ENCODE peak calls at places on chromosomes 1 and 21, in four cellular contexts. P, O, R and W are unnamed samples.

GRCh38 chr1:202276081-202276715 is 65.5 kb downstream of the UBE2T start:
- DNase-seq in P (no peak), O (no peak), R (no peak), W (no peak)

GRCh38 chr1:2258996-2259395 is 30.9 kb downstream of the SKI start:
- DNase-seq in P (no peak), O (no peak), R (no peak), W (no peak)

GRCh38 chr1:246837418-246838117 is 94.2 kb downstream of the AHCTF1 start:
- DNase-seq in P (peak; percentile 46), O (peak; percentile 5), R (peak; percentile 16), W (no peak)

GRCh38 chr21:34886554-34887385 is 162.3 kb downstream of the RUNX1 start:
- DNase-seq in P (peak; percentile 41), O (no peak), R (no peak), W (peak; percentile 66)

GRCh38 chr1:153567621-153568366 is 2.1 kb upstream of the S100A2 start:
- DNase-seq in P (no peak), O (peak; percentile 71), R (no peak), W (no peak)

GRCh38 chr1:243261389-243261788 is 5.5 kb downstream of the SDCCAG8 start:
- DNase-seq in P (no peak), O (peak; percentile 81), R (no peak), W (no peak)

GRCh38 chr1:215279682-215280081 is 197.1 kb downstream of the KCNK2 start:
- DNase-seq in P (no peak), O (no peak), R (no peak), W (no peak)

GRCh38 chr1:117826551-117827078 is 102.8 kb downstream of the GDAP2 start:
- DNase-seq in P (no peak), O (peak; percentile 96), R (no peak), W (no peak)

DNA sequence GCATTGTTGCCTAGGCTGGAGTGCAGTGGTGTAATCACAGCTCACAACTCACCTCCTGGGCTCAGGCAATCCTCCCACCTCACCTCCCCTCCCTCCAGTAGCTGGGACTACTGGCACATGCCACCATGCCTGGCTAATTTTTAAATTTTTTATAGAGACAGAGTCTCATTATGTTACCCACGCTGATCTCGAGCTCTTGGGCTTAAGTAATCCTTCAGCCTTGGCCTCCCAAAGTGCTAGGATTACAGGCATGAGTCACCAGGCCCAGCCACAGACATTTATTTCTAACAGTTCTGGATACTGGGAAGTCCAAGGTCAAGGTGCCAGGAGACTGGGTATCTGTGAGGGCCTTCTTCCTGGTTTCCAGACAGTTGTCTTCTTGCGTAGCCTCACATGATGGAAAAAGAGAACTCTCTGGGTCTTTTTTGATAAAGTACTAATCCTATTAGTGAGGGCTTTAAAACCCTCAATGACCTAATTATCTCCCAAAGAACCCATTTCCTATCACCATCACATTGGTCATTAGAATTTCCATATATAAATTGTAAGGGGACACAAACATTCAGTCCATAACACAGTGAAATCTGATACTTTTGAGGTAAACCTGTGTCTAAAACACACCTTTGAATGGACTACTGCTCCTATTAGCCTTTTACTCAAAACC is 67.9 kb downstream of the PHACTR4 start:
- DNase-seq in P (peak; percentile 63), O (peak; percentile 80), R (no peak), W (no peak)
- TF ChIP-seq CHD1 in P (no peak), O (no peak), R (no peak), W (no peak)

GRCh38 chr1:68359045-68359444 is 90.7 kb downstream of the RPE65 start:
- DNase-seq in P (no peak), O (peak; percentile 10), R (no peak), W (no peak)

GRCh38 chr1:68358439-68358838 is 91.3 kb downstream of the RPE65 start:
- DNase-seq in P (no peak), O (peak; percentile 8), R (no peak), W (no peak)

GRCh38 chr1:68363346-68363745 is 86.4 kb downstream of the RPE65 start:
- DNase-seq in P (no peak), O (no peak), R (no peak), W (no peak)

GRCh38 chr1:68355614-68356013 is 94.1 kb downstream of the RPE65 start:
- DNase-seq in P (no peak), O (no peak), R (no peak), W (no peak)

DNA sequence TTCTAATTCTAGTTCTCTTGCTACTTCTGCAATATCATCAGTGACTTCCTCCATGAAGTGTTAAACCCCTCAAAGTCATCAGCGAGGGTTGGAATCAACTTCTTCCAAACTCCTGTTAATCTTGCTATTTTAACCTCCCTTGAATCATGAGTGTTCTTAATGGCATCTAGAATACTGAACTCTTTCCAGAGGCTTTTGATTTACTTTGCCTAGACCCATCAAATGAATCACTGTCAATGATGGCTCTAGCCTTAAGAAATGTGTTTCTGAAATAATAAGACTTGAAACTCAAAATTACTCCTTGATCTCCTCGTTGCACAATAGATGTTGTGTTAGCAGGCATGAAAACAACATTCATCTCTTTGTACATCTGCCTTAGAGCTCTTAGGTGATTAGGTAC is 88.2 kb downstream of the RPE65 start:
- DNase-seq in P (no peak), O (peak; percentile 17), R (no peak), W (no peak)
- TF ChIP-seq CHD1 in P (no peak), O (no peak), R (no peak), W (no peak)

DNA sequence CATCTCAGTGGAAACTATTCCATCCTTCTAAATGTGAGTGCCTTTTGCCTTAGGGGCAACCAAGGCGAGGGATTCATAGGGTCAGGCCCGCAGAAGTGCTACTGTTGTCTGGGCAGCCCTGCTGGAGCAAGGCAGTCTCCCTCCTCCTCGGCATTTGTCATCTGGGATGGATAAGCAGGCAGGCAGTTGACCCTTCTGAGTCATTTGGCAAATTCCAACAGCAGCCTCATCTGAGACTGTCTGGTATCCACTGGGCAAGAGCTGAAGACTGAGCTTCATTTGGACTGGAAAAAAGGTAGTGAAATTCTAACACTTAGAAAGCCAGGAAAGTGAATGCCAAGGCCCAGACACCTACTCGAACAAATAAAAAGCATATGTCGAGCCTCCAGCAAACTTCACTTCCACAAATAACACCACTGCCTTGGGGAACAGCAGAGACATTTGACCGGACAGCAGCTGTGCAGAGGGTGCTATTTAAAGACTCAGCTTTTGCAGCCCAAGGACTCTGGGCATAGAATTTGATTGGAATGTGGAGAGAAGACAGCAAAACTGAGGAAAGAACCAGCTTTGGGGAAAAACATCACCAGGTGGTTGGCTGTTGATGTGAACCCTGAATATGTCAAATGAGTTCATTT is 4.0 kb upstream of the ZBTB40 start:
- DNase-seq in P (peak; percentile 66), O (peak; percentile 78), R (no peak), W (no peak)
- TF ChIP-seq CHD1 in P (no peak), O (no peak), R (no peak), W (no peak)

GRCh38 chr1:66739401-66740157 is 12.7 kb upstream of the DYNLT5 start:
- DNase-seq in P (peak; percentile 54), O (no peak), R (no peak), W (no peak)
- TF ChIP-seq CHD1 in P (no peak), O (no peak), R (no peak), W (no peak)

GRCh38 chr1:27789511-27790154 is 16.6 kb downstream of the STX12 start:
- DNase-seq in P (peak; percentile 44), O (peak; percentile 57), R (no peak), W (no peak)
- TF ChIP-seq CHD1 in P (no peak), O (no peak), R (no peak), W (no peak)

GRCh38 chr1:235918481-235918880 is 51.8 kb upstream of the LYST start:
- DNase-seq in P (no peak), O (no peak), R (no peak), W (no peak)

GRCh38 chr1:235919127-235919796 is 52.6 kb upstream of the LYST start:
- DNase-seq in P (no peak), O (no peak), R (no peak), W (no peak)

GRCh38 chr1:235919797-235920475 is 53.2 kb upstream of the LYST start:
- DNase-seq in P (no peak), O (peak; percentile 84), R (no peak), W (no peak)

GRCh38 chr1:235920596-235921375 is 54.1 kb upstream of the LYST start:
- DNase-seq in P (no peak), O (no peak), R (no peak), W (no peak)

DNA sequence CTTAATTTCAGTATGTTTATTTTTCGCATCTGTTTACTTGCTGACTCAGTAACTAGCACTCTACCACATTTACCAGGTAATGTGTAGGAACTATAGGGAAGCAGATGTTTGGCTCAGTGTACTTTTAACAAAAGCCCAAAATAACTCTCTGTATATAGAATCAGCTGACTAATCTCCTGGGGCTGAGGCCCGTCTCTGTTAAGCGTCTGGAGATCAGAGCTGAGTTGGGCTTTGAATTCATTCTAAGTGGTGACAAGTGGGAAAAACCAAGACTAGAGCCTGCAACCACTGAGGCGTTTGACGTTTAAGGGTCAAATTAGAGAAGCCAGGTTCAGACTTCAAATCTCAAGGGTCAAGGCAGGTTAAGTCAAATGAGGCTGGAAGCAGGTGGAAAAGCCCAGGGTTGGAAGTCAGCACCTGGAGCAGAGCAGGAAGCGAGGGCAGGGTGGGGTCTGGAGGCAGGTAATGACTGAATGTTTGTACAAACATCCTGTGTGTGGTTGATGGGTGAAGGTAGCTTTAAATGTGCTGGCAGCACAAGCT is 56.8 kb upstream of the LYST start:
- DNase-seq in P (no peak), O (peak; percentile 79), R (no peak), W (no peak)
- TF ChIP-seq CHD1 in P (no peak), O (no peak), R (no peak), W (no peak)

GRCh38 chr1:75999034-75999433 is 66.8 kb upstream of the ASB17 start:
- DNase-seq in P (no peak), O (no peak), R (no peak), W (no peak)
- TF ChIP-seq CHD1 in P (no peak), O (no peak), R (no peak), W (no peak)

DNA sequence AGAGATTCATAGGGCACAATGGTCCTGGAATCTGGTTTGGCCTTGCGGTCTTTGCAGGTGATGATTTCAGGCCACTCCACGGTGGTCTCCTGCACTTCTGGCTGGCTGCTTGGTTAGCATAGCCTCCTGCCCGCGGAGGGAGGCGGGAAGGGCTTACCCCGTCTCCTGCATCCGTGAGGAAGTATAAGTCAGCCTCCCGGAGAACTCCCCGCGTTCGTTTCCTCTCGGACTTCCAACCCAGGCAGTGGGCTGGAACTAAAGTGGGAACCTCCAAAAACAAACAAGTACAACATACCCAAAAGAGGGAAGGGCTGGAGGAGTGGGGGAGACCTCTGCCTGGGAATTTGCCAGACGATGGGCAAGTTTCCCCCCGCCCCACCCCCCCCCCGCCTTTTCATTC is 942 bp upstream of the CCN1 start:
- DNase-seq in P (no peak), O (peak; percentile 79), R (no peak), W (peak; percentile 60)
- TF ChIP-seq CHD1 in P (no peak), O (peak; percentile 11), R (no peak), W (no peak)

GRCh38 chr1:40840526-40841323 is 21.4 kb downstream of the CITED4 start:
- DNase-seq in P (peak; percentile 89), O (no peak), R (no peak), W (no peak)
- TF ChIP-seq CHD1 in P (no peak), O (no peak), R (no peak), W (no peak)